ENCODE peak calls at places on chromosome 9, in nine cellular contexts. One of them, this sample, is unnamed.

GRCh38 chr9:109558718-109559151 is 60.6 kb upstream of the PTPN3 start:
- DNase-seq in lower lobe of right lung: no peak
- DNase-seq in T-helper 9 cell: no peak
- DNase-seq in amygdala: no peak
- DNase-seq in SJSA1: no peak
- DNase-seq in hypothalamus: no peak
- DNase-seq in HT-29: no peak
- DNase-seq in NCI-H524: no peak
- DNase-seq in NCI-H1694 treated with DMSO at 0.1 percent for 48 hours: no peak
- DNase-seq in this sample: no peak

GRCh38 chr9:127979333-127980055 is 1.3 kb downstream of the EEIG1 start:
- DNase-seq in SJSA1: no peak
- DNase-seq in HT-29: peak
- DNase-seq in NCI-H524: peak
- DNase-seq in hypothalamus: peak
- DNase-seq in amygdala: peak
- DNase-seq in NCI-H1694 treated with DMSO at 0.1 percent for 48 hours: no peak
- DNase-seq in lower lobe of right lung: no peak
- DNase-seq in T-helper 9 cell: no peak
- DNase-seq in this sample: peak

GRCh38 chr9:34547960-34548603 is 25.3 kb upstream of the ENHO start:
- DNase-seq in NCI-H1694 treated with DMSO at 0.1 percent for 48 hours: peak
- DNase-seq in SJSA1: no peak
- DNase-seq in HT-29: peak
- DNase-seq in NCI-H524: peak
- DNase-seq in hypothalamus: peak
- DNase-seq in T-helper 9 cell: peak
- DNase-seq in lower lobe of right lung: peak
- DNase-seq in amygdala: peak
- DNase-seq in this sample: peak

GRCh38 chr9:137971477-137972138 is 94.0 kb downstream of the CACNA1B start:
- DNase-seq in HT-29: no peak
- DNase-seq in hypothalamus: no peak
- DNase-seq in amygdala: no peak
- DNase-seq in T-helper 9 cell: no peak
- DNase-seq in lower lobe of right lung: peak
- DNase-seq in NCI-H524: no peak
- DNase-seq in NCI-H1694 treated with DMSO at 0.1 percent for 48 hours: no peak
- DNase-seq in SJSA1: peak
- DNase-seq in this sample: no peak

GRCh38 chr9:106945727-106946690 is 83.0 kb downstream of the ZNF462 start:
- DNase-seq in HT-29: no peak
- DNase-seq in NCI-H524: no peak
- DNase-seq in T-helper 9 cell: no peak
- DNase-seq in lower lobe of right lung: no peak
- DNase-seq in hypothalamus: no peak
- DNase-seq in SJSA1: no peak
- DNase-seq in NCI-H1694 treated with DMSO at 0.1 percent for 48 hours: no peak
- DNase-seq in amygdala: no peak
- DNase-seq in this sample: no peak

GRCh38 chr9:74172874-74173273 is 324.3 kb upstream of the RORB start:
- DNase-seq in T-helper 9 cell: no peak
- DNase-seq in SJSA1: no peak
- DNase-seq in hypothalamus: no peak
- DNase-seq in amygdala: no peak
- DNase-seq in lower lobe of right lung: no peak
- DNase-seq in NCI-H1694 treated with DMSO at 0.1 percent for 48 hours: no peak
- DNase-seq in NCI-H524: no peak
- DNase-seq in HT-29: no peak
- DNase-seq in this sample: no peak

GRCh38 chr9:35415769-35416427 is 74.0 kb upstream of the RUSC2 start:
- DNase-seq in T-helper 9 cell: no peak
- DNase-seq in NCI-H1694 treated with DMSO at 0.1 percent for 48 hours: no peak
- DNase-seq in hypothalamus: no peak
- DNase-seq in lower lobe of right lung: no peak
- DNase-seq in NCI-H524: peak
- DNase-seq in HT-29: peak
- DNase-seq in amygdala: no peak
- DNase-seq in SJSA1: no peak
- DNase-seq in this sample: peak

GRCh38 chr9:122307925-122308324 is 43.2 kb downstream of the MRRF start:
- DNase-seq in NCI-H1694 treated with DMSO at 0.1 percent for 48 hours: no peak
- DNase-seq in T-helper 9 cell: no peak
- DNase-seq in HT-29: no peak
- DNase-seq in NCI-H524: no peak
- DNase-seq in SJSA1: no peak
- DNase-seq in hypothalamus: no peak
- DNase-seq in lower lobe of right lung: no peak
- DNase-seq in amygdala: no peak
- DNase-seq in this sample: no peak

GRCh38 chr9:120792898-120793765 is at the start of gene FBXW2:
- DNase-seq in lower lobe of right lung: peak
- DNase-seq in SJSA1: peak
- DNase-seq in HT-29: peak
- DNase-seq in T-helper 9 cell: peak
- DNase-seq in NCI-H1694 treated with DMSO at 0.1 percent for 48 hours: peak
- DNase-seq in hypothalamus: peak
- DNase-seq in NCI-H524: peak
- DNase-seq in amygdala: peak
- DNase-seq in this sample: peak